ENCODE peak calls at places on chromosomes 6 and 20, in six cellular contexts. Z is body of pancreas, U is endothelial cell of umbilical vein, H is HCT116, C is ovary, I is tibial nerve. F is an unnamed sample.

GRCh38 chr20:14700641-14700965 is 363.2 kb upstream of the FLRT3 start:
- DNase-seq in Z (no peak), U (no peak), H (no peak), C (no peak), I (no peak), F (no peak)

GRCh38 chr6:157647261-157647915 is 175.7 kb upstream of the SNX9 start:
- DNase-seq in Z (no peak), U (no peak), H (no peak), C (no peak), I (no peak), F (no peak)

GRCh38 chr6:33248643-33248931 is 23.1 kb downstream of the VPS52 start:
- DNase-seq in Z (no peak), U (no peak), H (no peak), C (no peak), I (no peak), F (no peak)

GRCh38 chr6:155595264-155595663 is 139.6 kb upstream of the NOX3 start:
- DNase-seq in Z (no peak), U (no peak), H (no peak), C (no peak), I (no peak), F (no peak)

GRCh38 chr6:143964667-143965066 is 43.4 kb downstream of the PLAGL1 start:
- DNase-seq in Z (no peak), U (no peak), H (no peak), C (no peak), I (no peak), F (no peak)

GRCh38 chr20:16526433-16527380 is 46.5 kb downstream of the KIF16B start:
- DNase-seq in Z (no peak), U (no peak), H (no peak), C (no peak), I (no peak), F (no peak)

GRCh38 chr6:136317023-136317649 is 27.5 kb upstream of the BCLAF1 start:
- DNase-seq in Z (peak), U (peak), H (peak), C (no peak), I (peak), F (peak)

GRCh38 chr6:10429638-10430427 is 15.0 kb upstream of the TFAP2A start:
- DNase-seq in Z (no peak), U (peak), H (no peak), C (no peak), I (no peak), F (no peak)

GRCh38 chr20:1897965-1898464 is 2.8 kb downstream of the SIRPA start:
- DNase-seq in Z (no peak), U (no peak), H (no peak), C (no peak), I (no peak), F (no peak)

GRCh38 chr20:33518071-33518470 is 28.2 kb downstream of the CBFA2T2 start:
- DNase-seq in Z (no peak), U (peak), H (no peak), C (no peak), I (no peak), F (no peak)

GRCh38 chr20:48681201-48681881 is 146.5 kb downstream of the PREX1 start:
- DNase-seq in Z (no peak), U (no peak), H (no peak), C (no peak), I (no peak), F (no peak)

GRCh38 chr6:42914546-42914945 is 1.3 kb upstream of the PTCRA start:
- DNase-seq in Z (no peak), U (no peak), H (no peak), C (no peak), I (no peak), F (no peak)

GRCh38 chr6:3724451-3725144 is 26.9 kb downstream of the PXDC1 start:
- DNase-seq in Z (no peak), U (no peak), H (no peak), C (no peak), I (no peak), F (no peak)

GRCh38 chr6:7461416-7461815 is 71.8 kb downstream of the RIOK1 start:
- DNase-seq in Z (no peak), U (no peak), H (no peak), C (no peak), I (no peak), F (no peak)

GRCh38 chr6:71299541-71300470 is 11.2 kb downstream of the OGFRL1 start:
- DNase-seq in Z (no peak), U (no peak), H (no peak), C (no peak), I (no peak), F (no peak)

GRCh38 chr6:15066433-15067337 is 179.2 kb upstream of the JARID2 start:
- DNase-seq in Z (no peak), U (no peak), H (no peak), C (no peak), I (peak), F (peak)

GRCh38 chr6:135993321-135993720 is 141.8 kb downstream of the PDE7B start:
- DNase-seq in Z (no peak), U (no peak), H (no peak), C (no peak), I (no peak), F (no peak)

GRCh38 chr20:38093641-38094077 is 60.1 kb downstream of the RPRD1B start:
- DNase-seq in Z (no peak), U (no peak), H (no peak), C (no peak), I (no peak), F (no peak)

GRCh38 chr20:62309947-62310756 is 7.4 kb downstream of the ADRM1 start:
- DNase-seq in Z (no peak), U (no peak), H (no peak), C (peak), I (no peak), F (no peak)

GRCh38 chr6:111773501-111774345 is 99.5 kb downstream of the FYN start:
- DNase-seq in Z (no peak), U (no peak), H (no peak), C (no peak), I (no peak), F (no peak)

GRCh38 chr6:75374913-75375530 is 90.4 kb upstream of the TMEM30A start:
- DNase-seq in Z (no peak), U (peak), H (no peak), C (no peak), I (no peak), F (no peak)

GRCh38 chr6:22954749-22955385 is 385.5 kb downstream of the HDGFL1 start:
- DNase-seq in Z (no peak), U (peak), H (no peak), C (no peak), I (no peak), F (no peak)

GRCh38 chr6:168713839-168714238 is 272.9 kb downstream of the SMOC2 start:
- DNase-seq in Z (peak), U (no peak), H (peak), C (no peak), I (no peak), F (no peak)

GRCh38 chr6:41489284-41489851 is 56.8 kb upstream of the FOXP4 start:
- DNase-seq in Z (no peak), U (no peak), H (no peak), C (no peak), I (peak), F (no peak)

GRCh38 chr6:97055743-97056142 is 131.2 kb downstream of the KLHL32 start:
- DNase-seq in Z (no peak), U (no peak), H (no peak), C (no peak), I (no peak), F (no peak)

DNA sequence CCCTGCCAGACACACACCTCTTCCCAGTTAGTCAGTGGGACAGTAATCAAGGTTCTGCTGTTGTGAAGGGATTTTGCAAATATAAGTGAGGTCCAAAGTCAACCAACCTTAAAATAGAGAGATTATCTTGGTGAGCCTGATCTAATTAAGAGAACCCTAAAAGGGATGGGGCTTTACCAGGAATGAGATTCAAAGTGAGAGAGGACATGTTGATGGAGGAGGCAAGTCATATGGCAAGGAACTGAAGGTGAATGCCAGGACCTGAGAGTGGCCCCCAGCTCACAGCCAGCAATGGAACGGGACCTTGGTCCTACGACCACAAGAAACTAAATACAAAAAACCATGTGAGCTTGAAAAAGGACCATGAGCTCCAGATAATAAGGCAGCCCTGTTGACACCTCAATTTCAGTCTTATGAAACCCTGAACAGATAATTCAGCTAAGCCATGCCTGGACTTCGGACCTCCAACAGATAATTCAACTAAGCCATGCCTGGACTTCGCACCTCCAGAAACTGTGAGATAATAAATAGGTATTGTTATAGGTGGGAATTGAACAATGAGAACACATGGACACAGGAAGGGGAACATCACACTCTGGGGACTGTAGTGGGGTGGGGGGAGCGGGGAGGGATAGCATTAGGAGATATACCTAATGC is 253.4 kb downstream of the GMPR start:
- DNase-seq in Z (no peak), U (no peak), H (no peak), C (no peak), I (no peak), F (no peak)
- H3K4me3 ChIP-seq in Z (no peak), U (no peak), H (no peak), C (no peak), I (no peak), F (no peak)

DNA sequence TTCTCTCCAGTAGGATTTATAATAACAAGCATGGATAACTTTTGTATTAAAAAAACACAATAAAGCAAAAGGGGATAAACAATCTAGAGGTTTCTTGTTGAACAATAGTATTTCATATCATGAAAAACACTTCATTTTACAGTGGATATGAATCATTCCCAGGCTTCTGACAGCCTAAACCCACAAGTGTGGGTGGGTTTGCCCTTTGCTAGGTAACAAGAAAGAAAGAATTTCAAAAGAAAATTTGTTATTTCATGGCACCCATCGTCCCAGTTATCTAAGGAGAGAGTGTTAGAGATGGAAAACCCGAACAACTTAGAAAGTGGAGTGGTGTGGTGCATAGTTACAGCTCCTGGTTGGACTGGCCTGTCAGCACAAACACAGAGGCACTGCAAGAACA is 76.1 kb upstream of the GPR6 start:
- DNase-seq in Z (no peak), U (no peak), H (no peak), C (no peak), I (no peak), F (no peak)
- TF ChIP-seq POLR2A in Z (no peak), U (no peak), H (no peak), C (no peak), I (no peak), F (no peak)

DNA sequence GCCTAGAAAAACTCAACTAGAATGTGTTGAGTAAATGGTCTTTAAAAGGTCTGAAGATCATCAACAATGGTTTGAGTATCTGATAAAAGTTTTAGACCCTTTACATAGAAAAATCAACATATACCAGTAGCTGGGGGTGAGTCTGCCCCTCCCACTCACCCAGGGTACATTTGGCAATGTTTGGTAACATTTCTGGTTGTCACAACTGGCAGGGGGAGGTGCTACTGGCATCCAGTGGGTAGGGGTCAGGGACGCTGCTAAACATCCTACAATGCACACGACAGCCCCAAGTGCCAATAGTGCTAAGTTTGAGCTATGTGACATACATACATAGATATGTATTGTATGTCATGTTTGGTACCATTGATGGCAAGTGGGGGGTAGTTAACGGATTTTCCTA is 2.7 kb upstream of the MMP9 start:
- DNase-seq in Z (no peak), U (no peak), H (no peak), C (no peak), I (no peak), F (no peak)
- H3K4me3 ChIP-seq in Z (no peak), U (no peak), H (no peak), C (no peak), I (no peak), F (no peak)

GRCh38 chr6:108848116-108848868 is at the start of gene ARMC2:
- DNase-seq in Z (peak), U (peak), H (peak), C (peak), I (peak), F (peak)
- TF ChIP-seq POLR2A in Z (peak), U (peak), H (peak), C (peak), I (peak), F (peak)

DNA sequence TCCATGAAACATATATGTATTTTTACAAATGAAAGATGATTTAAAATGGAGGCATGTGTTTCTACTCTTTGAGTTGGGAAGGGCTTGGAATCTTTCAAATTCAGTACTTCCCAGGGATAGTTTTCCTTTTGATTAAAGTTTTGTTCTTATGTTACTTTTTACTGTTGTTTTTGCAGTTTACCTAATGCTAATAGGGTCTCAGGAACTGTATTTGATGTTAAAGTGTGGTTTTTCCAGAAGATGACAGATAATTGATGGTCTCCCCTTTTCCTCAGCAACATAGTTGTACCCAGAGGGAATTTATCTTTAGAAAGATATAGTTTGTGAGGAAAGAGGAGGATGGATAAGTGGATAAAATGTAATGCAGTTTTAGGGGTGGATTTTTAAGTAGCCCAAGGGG is 42.1 kb downstream of the GNAS start:
- DNase-seq in Z (no peak), U (no peak), H (no peak), C (no peak), I (no peak), F (no peak)
- H3K4me3 ChIP-seq in Z (no peak), U (no peak), H (no peak), C (no peak), I (no peak), F (no peak)

GRCh38 chr20:10646006-10646405 is 27.8 kb downstream of the JAG1 start:
- DNase-seq in Z (no peak), U (no peak), H (no peak), C (no peak), I (no peak), F (peak)
- TF ChIP-seq POLR2A in Z (no peak), U (no peak), H (no peak), C (no peak), I (no peak), F (no peak)

F was measured in lower leg skin.